ENCODE peak calls at places on chromosomes 3 and 15, in four cellular contexts. Z is K562, U is WTC11, Q is H1. T is an unnamed sample.

GRCh38 chr3:191702121-191702520 is 241.2 kb downstream of the PYDC2 start:
- DNase-seq in Z (no peak), U (peak; percentile 26), Q (no peak), T (peak; percentile 11)

GRCh38 chr15:50758712-50759205 is 6.7 kb downstream of the SPPL2A start:
- DNase-seq in Z (no peak), U (no peak), Q (no peak), T (no peak)

GRCh38 chr15:26352406-26352805 is 420.5 kb downstream of the GABRB3 start:
- DNase-seq in Z (no peak), U (no peak), Q (no peak), T (no peak)

GRCh38 chr15:53351373-53351772 is 408.1 kb downstream of the WDR72 start:
- DNase-seq in Z (no peak), U (no peak), Q (no peak), T (no peak)

GRCh38 chr3:11624161-11624560 is 19.6 kb downstream of the VGLL4 start:
- DNase-seq in Z (no peak), U (no peak), Q (no peak), T (no peak)

GRCh38 chr15:60320365-60320764 is 77.4 kb downstream of the ANXA2 start:
- DNase-seq in Z (no peak), U (no peak), Q (no peak), T (no peak)

GRCh38 chr15:42137461-42138261 is 18.8 kb downstream of the PLA2G4F start:
- DNase-seq in Z (peak; percentile 65), U (no peak), Q (no peak), T (peak; percentile 64)

GRCh38 chr3:40924559-40925058 is 274.7 kb upstream of the CTNNB1 start:
- DNase-seq in Z (no peak), U (no peak), Q (no peak), T (no peak)

GRCh38 chr3:113747719-113748046 is 848 bp downstream of the ATP6V1A start:
- DNase-seq in Z (no peak), U (no peak), Q (no peak), T (no peak)

GRCh38 chr15:72047020-72047419 is 70.9 kb downstream of the MYO9A start:
- DNase-seq in Z (no peak), U (no peak), Q (no peak), T (no peak)

GRCh38 chr3:127624074-127624473 is 4.9 kb upstream of the PODXL2 start:
- DNase-seq in Z (no peak), U (no peak), Q (no peak), T (no peak)

GRCh38 chr15:69624816-69625215 is 172.2 kb downstream of the RPLP1 start:
- DNase-seq in Z (no peak), U (no peak), Q (no peak), T (no peak)

DNA sequence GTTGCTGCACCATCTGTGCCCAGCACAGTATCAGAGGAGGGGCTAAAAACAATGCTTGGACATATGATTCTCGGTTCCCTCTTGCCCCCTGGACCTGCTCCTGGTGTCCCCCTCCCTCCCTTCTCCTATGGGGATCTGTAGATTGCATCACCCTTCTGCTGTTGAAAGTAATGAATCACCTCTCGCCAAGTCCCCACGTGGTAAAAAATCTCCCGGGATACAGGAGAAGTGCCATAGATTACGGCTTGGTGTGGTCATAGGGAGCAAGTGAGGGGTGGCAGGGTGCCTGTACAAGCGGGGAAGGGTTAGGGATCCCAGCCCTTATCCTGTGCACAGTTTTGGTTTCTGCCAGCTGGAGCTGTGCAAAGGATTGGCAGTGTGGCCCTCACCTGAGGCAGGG is 37.7 kb downstream of the AMOTL2 start:
- DNase-seq in Z (no peak), U (no peak), Q (no peak), T (no peak)
- TF ChIP-seq TEAD4 in Z (no peak), U (no peak), Q (no peak), T (no peak)

GRCh38 chr3:121995190-121996137 is 26.6 kb downstream of the ILDR1 start:
- DNase-seq in Z (peak; percentile 51), U (peak; percentile 79), Q (peak; percentile 53), T (peak; percentile 61)

GRCh38 chr3:121985841-121986240 is 36.2 kb downstream of the ILDR1 start:
- DNase-seq in Z (no peak), U (no peak), Q (no peak), T (no peak)

GRCh38 chr3:121988146-121988545 is 33.9 kb downstream of the ILDR1 start:
- DNase-seq in Z (no peak), U (no peak), Q (no peak), T (no peak)

GRCh38 chr3:121992601-121993560 is 29.2 kb downstream of the ILDR1 start:
- DNase-seq in Z (no peak), U (no peak), Q (no peak), T (no peak)

DNA sequence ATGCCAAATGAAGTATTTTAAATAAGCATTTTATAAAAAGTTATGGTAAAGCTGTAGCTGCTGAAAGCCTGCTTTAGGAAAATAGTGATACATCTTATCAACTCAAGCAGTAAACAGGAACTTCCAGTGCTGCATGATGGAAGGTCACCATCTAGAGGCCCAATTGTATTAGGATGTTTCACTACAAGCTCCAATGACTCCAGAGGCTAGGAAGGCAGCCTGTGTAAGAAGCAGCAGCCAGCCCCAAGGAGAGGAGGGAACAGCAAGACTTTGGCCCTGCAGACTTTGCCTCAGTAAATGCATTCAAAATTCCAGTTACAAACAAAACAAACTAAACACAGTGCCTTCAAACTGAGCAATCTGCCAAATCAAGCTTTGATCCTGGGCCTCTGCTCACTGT is 32.1 kb downstream of the ILDR1 start:
- DNase-seq in Z (no peak), U (no peak), Q (no peak), T (no peak)
- TF ChIP-seq TEAD4 in Z (no peak), U (no peak), Q (no peak), T (no peak)

GRCh38 chr3:153901152-153901551 is 220.0 kb upstream of the ARHGEF26 start:
- DNase-seq in Z (no peak), U (no peak), Q (no peak), T (no peak)
- TF ChIP-seq TEAD4 in Z (no peak), U (no peak), Q (no peak), T (no peak)

GRCh38 chr3:20974389-20974788 is 776.6 kb downstream of the ZNF385D start:
- DNase-seq in Z (no peak), U (no peak), Q (no peak), T (peak; percentile 42)
- TF ChIP-seq TEAD4 in Z (no peak), U (no peak), Q (no peak), T (no peak)

GRCh38 chr3:142973217-142974009 is 9.9 kb upstream of the PAQR9 start:
- DNase-seq in Z (no peak), U (no peak), Q (no peak), T (no peak)
- TF ChIP-seq TEAD4 in Z (no peak), U (no peak), Q (no peak), T (no peak)

GRCh38 chr3:71392277-71392676 is 191.3 kb downstream of the FOXP1 start:
- DNase-seq in Z (no peak), U (no peak), Q (no peak), T (no peak)

GRCh38 chr3:71393093-71393492 is 190.4 kb downstream of the FOXP1 start:
- DNase-seq in Z (no peak), U (no peak), Q (no peak), T (no peak)

GRCh38 chr3:71389911-71390573 is 193.5 kb downstream of the FOXP1 start:
- DNase-seq in Z (no peak), U (no peak), Q (peak; percentile 29), T (no peak)

GRCh38 chr3:71389191-71389590 is 194.3 kb downstream of the FOXP1 start:
- DNase-seq in Z (no peak), U (no peak), Q (no peak), T (no peak)

DNA sequence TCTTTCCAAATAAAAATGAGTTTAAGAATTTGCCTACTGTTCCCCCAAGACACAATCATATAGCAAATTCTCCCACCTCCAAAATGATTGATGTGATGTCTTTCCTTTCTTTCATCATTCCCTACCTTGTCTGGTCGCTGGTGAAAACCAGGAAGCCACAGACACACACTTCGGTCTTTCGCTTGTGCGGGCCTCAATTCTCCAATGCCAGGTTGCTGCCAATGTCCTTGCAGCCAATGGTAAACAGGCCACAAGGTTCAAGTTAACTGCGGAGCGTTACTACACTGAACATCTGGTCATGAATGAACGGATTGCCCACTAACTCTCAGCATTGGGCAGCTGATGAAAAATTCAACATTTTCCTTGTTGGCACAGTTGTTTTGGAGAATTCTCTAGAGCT is 192.2 kb downstream of the FOXP1 start:
- DNase-seq in Z (no peak), U (no peak), Q (no peak), T (no peak)
- TF ChIP-seq TEAD4 in Z (no peak), U (no peak), Q (no peak), T (no peak)

GRCh38 chr3:150443331-150443741 is 35.2 kb downstream of the TSC22D2 start:
- DNase-seq in Z (no peak), U (no peak), Q (no peak), T (no peak)
- TF ChIP-seq TEAD4 in Z (no peak), U (no peak), Q (no peak), T (no peak)

GRCh38 chr15:66504563-66505429 is at the start of the genes RPL4 and ZWILCH:
- DNase-seq in Z (peak; percentile 88), U (peak; percentile 69), Q (peak; percentile 46), T (peak; percentile 79)

GRCh38 chr15:66505430-66505811 is 295 bp downstream of the ZWILCH start:
- DNase-seq in Z (no peak), U (no peak), Q (no peak), T (no peak)

GRCh38 chr15:66502491-66502890 is 2.2 kb downstream of the RPL4 start:
- DNase-seq in Z (no peak), U (no peak), Q (no peak), T (no peak)

GRCh38 chr15:66505818-66506217 is 692 bp downstream of the ZWILCH start:
- DNase-seq in Z (no peak), U (no peak), Q (no peak), T (peak; percentile 24)

DNA sequence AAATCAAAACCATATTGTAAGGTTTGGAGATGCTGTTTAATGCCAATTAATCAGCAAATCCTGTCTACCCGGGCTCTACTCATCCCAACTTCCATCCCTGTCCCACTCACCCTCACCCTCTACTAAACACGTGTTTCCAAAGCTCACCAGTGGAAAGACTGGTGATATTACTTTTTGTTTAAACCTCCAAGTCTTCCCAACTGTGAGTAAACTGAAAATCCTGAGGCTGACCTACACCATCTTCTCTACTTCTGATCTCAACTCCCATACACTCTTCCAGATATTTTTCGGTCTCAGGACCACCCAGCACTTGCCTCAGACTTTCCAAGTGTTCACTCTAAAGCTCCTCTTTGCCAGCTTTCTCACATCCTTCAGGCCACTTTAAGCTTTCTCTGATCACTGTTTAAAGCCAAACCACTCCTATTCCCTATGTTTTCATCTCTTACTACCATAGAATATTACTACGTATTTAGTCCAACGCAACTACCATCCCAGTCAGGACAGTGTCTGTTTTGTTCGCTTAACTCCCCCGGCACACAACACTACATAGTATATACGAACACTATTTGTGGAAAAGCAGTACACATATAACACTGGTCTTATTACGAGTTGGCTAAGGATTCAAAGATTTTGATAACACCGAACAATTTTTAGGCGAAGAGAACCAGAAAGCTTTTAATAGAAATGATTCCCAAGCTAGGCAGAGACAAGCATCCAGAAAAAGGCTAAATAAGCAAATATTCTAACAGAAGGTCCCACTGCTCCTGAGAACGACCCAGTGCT is 684 bp downstream of the RPL4 start:
- DNase-seq in Z (peak; percentile 32), U (no peak), Q (no peak), T (no peak)
- TF ChIP-seq TEAD4 in Z (no peak), U (no peak), Q (no peak), T (no peak)

T was measured in SK-N-SH.